ENCODE peak calls at places on chromosome 16, in six cellular contexts. C is AG10803, H is heart right ventricle, N is SW 1271, Z is ELR, L is lower lobe of right lung. X is an unnamed sample.

GRCh38 chr16:10862432-10862831 is 14.6 kb upstream of the CIITA start:
- DNase-seq in Z (peak; percentile 86), C (peak; percentile 82), H (no peak), L (peak; percentile 81), N (no peak), X (peak; percentile 90)

GRCh38 chr16:1913327-1914083 is 4.7 kb downstream of the HS3ST6 start:
- DNase-seq in C (no peak), H (no peak), Z (no peak), L (peak; percentile 79), N (no peak), X (no peak)

GRCh38 chr16:27402964-27403600 is 1.1 kb downstream of the IL21R start:
- DNase-seq in L (no peak), Z (no peak), N (no peak), H (no peak), C (no peak), X (no peak)

GRCh38 chr16:10808850-10809249 is 9.7 kb downstream of the TVP23A start:
- DNase-seq in Z (no peak), N (no peak), C (no peak), H (no peak), L (no peak), X (no peak)

GRCh38 chr16:47699090-47699489 is 238.0 kb downstream of the PHKB start:
- DNase-seq in Z (no peak), C (no peak), L (no peak), N (no peak), H (no peak), X (no peak)

GRCh38 chr16:86929149-86929871 is 351.0 kb downstream of the FOXL1 start:
- DNase-seq in C (peak; percentile 69), Z (peak; percentile 44), H (peak; percentile 43), N (no peak), L (no peak), X (peak; percentile 92)

GRCh38 chr16:2385441-2385840 is 43.8 kb upstream of the CCNF start:
- DNase-seq in N (no peak), C (no peak), Z (peak; percentile 12), H (no peak), L (no peak), X (no peak)

GRCh38 chr16:84830765-84831384 is 11.1 kb downstream of the CRISPLD2 start:
- DNase-seq in Z (no peak), H (no peak), L (no peak), N (no peak), C (no peak), X (no peak)

GRCh38 chr16:72066747-72067146 is 3.7 kb downstream of the HPR start:
- DNase-seq in N (no peak), H (peak; percentile 16), C (peak; percentile 51), Z (peak; percentile 52), L (no peak), X (peak; percentile 37)

GRCh38 chr16:68612996-68613395 is 32.1 kb upstream of the CDH3 start:
- DNase-seq in N (no peak), Z (no peak), C (no peak), H (no peak), L (no peak), X (no peak)

GRCh38 chr16:56145369-56145768 is 45.9 kb upstream of the GNAO1 start:
- DNase-seq in H (no peak), Z (no peak), N (no peak), C (no peak), L (no peak), X (no peak)

GRCh38 chr16:24139282-24139681 is 116.9 kb upstream of the CACNG3 start:
- DNase-seq in Z (no peak), N (no peak), C (no peak), L (no peak), H (no peak), X (no peak)

GRCh38 chr16:82630688-82631087 is 3.9 kb downstream of the CDH13 start:
- DNase-seq in H (no peak), C (peak; percentile 18), N (no peak), Z (peak; percentile 52), L (no peak), X (peak; percentile 39)

X was measured in RPMI7951.